ENCODE peak calls at places on chromosomes 2 and 18, in six cellular contexts. One of them, this sample, is unnamed.

GRCh38 chr18:51165296-51165695 is 32.2 kb downstream of the MEX3C start:
- DNase-seq in activated CD4-positive, alpha-beta T cell treated with anti-CD3 and anti-CD28 coated beads for 24 hours: no peak
- DNase-seq in transverse colon: no peak
- DNase-seq in iPS DF 19.7: no peak
- DNase-seq in RWPE1: no peak
- DNase-seq in kidney: no peak
- DNase-seq in this sample: no peak

GRCh38 chr2:13021470-13021957 is 304.8 kb downstream of the TRIB2 start:
- DNase-seq in activated CD4-positive, alpha-beta T cell treated with anti-CD3 and anti-CD28 coated beads for 24 hours: no peak
- DNase-seq in transverse colon: no peak
- DNase-seq in iPS DF 19.7: no peak
- DNase-seq in RWPE1: no peak
- DNase-seq in kidney: no peak
- DNase-seq in this sample: no peak

GRCh38 chr2:24439280-24439970 is 51.6 kb upstream of the NCOA1 start:
- DNase-seq in activated CD4-positive, alpha-beta T cell treated with anti-CD3 and anti-CD28 coated beads for 24 hours: no peak
- DNase-seq in transverse colon: no peak
- DNase-seq in iPS DF 19.7: no peak
- DNase-seq in RWPE1: no peak
- DNase-seq in kidney: no peak
- DNase-seq in this sample: no peak

GRCh38 chr18:6979954-6980353 is 137.6 kb downstream of the LAMA1 start:
- DNase-seq in activated CD4-positive, alpha-beta T cell treated with anti-CD3 and anti-CD28 coated beads for 24 hours: no peak
- DNase-seq in transverse colon: no peak
- DNase-seq in iPS DF 19.7: no peak
- DNase-seq in RWPE1: no peak
- DNase-seq in kidney: no peak
- DNase-seq in this sample: no peak

GRCh38 chr2:241156997-241157441 is 6.8 kb downstream of the PPP1R7 start:
- DNase-seq in activated CD4-positive, alpha-beta T cell treated with anti-CD3 and anti-CD28 coated beads for 24 hours: no peak
- DNase-seq in transverse colon: no peak
- DNase-seq in iPS DF 19.7: no peak
- DNase-seq in RWPE1: no peak
- DNase-seq in kidney: no peak
- DNase-seq in this sample: no peak

GRCh38 chr18:48826271-48826670 is 124.5 kb downstream of the SMAD7 start:
- DNase-seq in activated CD4-positive, alpha-beta T cell treated with anti-CD3 and anti-CD28 coated beads for 24 hours: no peak
- DNase-seq in transverse colon: no peak
- DNase-seq in iPS DF 19.7: no peak
- DNase-seq in RWPE1: no peak
- DNase-seq in kidney: peak; percentile 46
- DNase-seq in this sample: peak; percentile 31

GRCh38 chr2:113370478-113371091 is 66.9 kb upstream of the ZNG1B start:
- DNase-seq in activated CD4-positive, alpha-beta T cell treated with anti-CD3 and anti-CD28 coated beads for 24 hours: peak; percentile 41
- DNase-seq in transverse colon: peak; percentile 75
- DNase-seq in iPS DF 19.7: peak; percentile 17
- DNase-seq in RWPE1: peak; percentile 76
- DNase-seq in kidney: no peak
- DNase-seq in this sample: peak; percentile 9

GRCh38 chr18:60981651-60982050 is 351.6 kb upstream of the CDH20 start:
- DNase-seq in activated CD4-positive, alpha-beta T cell treated with anti-CD3 and anti-CD28 coated beads for 24 hours: no peak
- DNase-seq in transverse colon: no peak
- DNase-seq in iPS DF 19.7: no peak
- DNase-seq in RWPE1: no peak
- DNase-seq in kidney: no peak
- DNase-seq in this sample: no peak

GRCh38 chr2:210519594-210519993 is 36.8 kb upstream of the CPS1 start:
- DNase-seq in activated CD4-positive, alpha-beta T cell treated with anti-CD3 and anti-CD28 coated beads for 24 hours: no peak
- DNase-seq in transverse colon: no peak
- DNase-seq in iPS DF 19.7: no peak
- DNase-seq in RWPE1: no peak
- DNase-seq in kidney: no peak
- DNase-seq in this sample: no peak

GRCh38 chr18:44028109-44028508 is 652.6 kb upstream of the SETBP1 start:
- DNase-seq in activated CD4-positive, alpha-beta T cell treated with anti-CD3 and anti-CD28 coated beads for 24 hours: no peak
- DNase-seq in transverse colon: no peak
- DNase-seq in iPS DF 19.7: no peak
- DNase-seq in RWPE1: no peak
- DNase-seq in kidney: no peak
- DNase-seq in this sample: no peak

GRCh38 chr18:3451989-3452749 is 2.2 kb downstream of the TGIF1 start:
- DNase-seq in activated CD4-positive, alpha-beta T cell treated with anti-CD3 and anti-CD28 coated beads for 24 hours: no peak
- DNase-seq in transverse colon: peak; percentile 78
- DNase-seq in iPS DF 19.7: no peak
- DNase-seq in RWPE1: no peak
- DNase-seq in kidney: peak; percentile 86
- DNase-seq in this sample: no peak

GRCh38 chr2:235066895-235067294 is 115.1 kb downstream of the SH3BP4 start:
- DNase-seq in activated CD4-positive, alpha-beta T cell treated with anti-CD3 and anti-CD28 coated beads for 24 hours: no peak
- DNase-seq in transverse colon: no peak
- DNase-seq in iPS DF 19.7: no peak
- DNase-seq in RWPE1: no peak
- DNase-seq in kidney: no peak
- DNase-seq in this sample: no peak